ENCODE peak calls at places on chromosomes 6 and 20, in six cellular contexts. One of them, this sample, is unnamed.

GRCh38 chr6:28980797-28981390 is 24.2 kb downstream of the ZNF311 start:
- DNase-seq in spleen: peak; percentile 76
- DNase-seq in GM13977: peak; percentile 66
- DNase-seq in dorsolateral prefrontal cortex: no peak
- DNase-seq in progenitor cell of endocrine pancreas: peak; percentile 63
- DNase-seq in fibroblast of mammary gland: peak; percentile 82
- DNase-seq in this sample: peak; percentile 69

GRCh38 chr6:87716928-87717655 is 15.1 kb upstream of the AKIRIN2 start:
- DNase-seq in fibroblast of mammary gland: no peak
- DNase-seq in dorsolateral prefrontal cortex: no peak
- DNase-seq in GM13977: no peak
- DNase-seq in spleen: no peak
- DNase-seq in progenitor cell of endocrine pancreas: no peak
- DNase-seq in this sample: no peak

GRCh38 chr6:149458196-149458595 is 26.6 kb downstream of the ZC3H12D start:
- DNase-seq in fibroblast of mammary gland: peak; percentile 27
- DNase-seq in progenitor cell of endocrine pancreas: no peak
- DNase-seq in GM13977: no peak
- DNase-seq in spleen: peak; percentile 21
- DNase-seq in dorsolateral prefrontal cortex: peak; percentile 29
- DNase-seq in this sample: no peak

GRCh38 chr20:48314925-48315592 is 512.7 kb downstream of the PREX1 start:
- DNase-seq in spleen: no peak
- DNase-seq in progenitor cell of endocrine pancreas: no peak
- DNase-seq in GM13977: no peak
- DNase-seq in fibroblast of mammary gland: no peak
- DNase-seq in dorsolateral prefrontal cortex: no peak
- DNase-seq in this sample: no peak

GRCh38 chr6:170371588-170371987 is 65.0 kb downstream of the FAM120B start:
- DNase-seq in GM13977: no peak
- DNase-seq in dorsolateral prefrontal cortex: peak; percentile 66
- DNase-seq in progenitor cell of endocrine pancreas: no peak
- DNase-seq in fibroblast of mammary gland: no peak
- DNase-seq in spleen: no peak
- DNase-seq in this sample: peak; percentile 48

GRCh38 chr20:20732641-20733040 is 20.2 kb upstream of the RALGAPA2 start:
- DNase-seq in fibroblast of mammary gland: no peak
- DNase-seq in progenitor cell of endocrine pancreas: no peak
- DNase-seq in dorsolateral prefrontal cortex: no peak
- DNase-seq in GM13977: no peak
- DNase-seq in spleen: no peak
- DNase-seq in this sample: no peak

GRCh38 chr6:34030831-34031566 is 114.9 kb downstream of the GRM4 start:
- DNase-seq in dorsolateral prefrontal cortex: no peak
- DNase-seq in spleen: no peak
- DNase-seq in fibroblast of mammary gland: no peak
- DNase-seq in progenitor cell of endocrine pancreas: no peak
- DNase-seq in GM13977: no peak
- DNase-seq in this sample: no peak

GRCh38 chr20:32680544-32681174 is 6.9 kb upstream of the C20orf203 start:
- DNase-seq in spleen: no peak
- DNase-seq in GM13977: no peak
- DNase-seq in dorsolateral prefrontal cortex: no peak
- DNase-seq in progenitor cell of endocrine pancreas: no peak
- DNase-seq in fibroblast of mammary gland: no peak
- DNase-seq in this sample: no peak

GRCh38 chr6:139988702-139989101 is 614.3 kb upstream of the CITED2 start:
- DNase-seq in spleen: no peak
- DNase-seq in GM13977: no peak
- DNase-seq in fibroblast of mammary gland: peak; percentile 38
- DNase-seq in dorsolateral prefrontal cortex: no peak
- DNase-seq in progenitor cell of endocrine pancreas: no peak
- DNase-seq in this sample: no peak

GRCh38 chr6:150711584-150712501 is 112.2 kb downstream of the PLEKHG1 start:
- DNase-seq in dorsolateral prefrontal cortex: no peak
- DNase-seq in spleen: no peak
- DNase-seq in fibroblast of mammary gland: no peak
- DNase-seq in GM13977: no peak
- DNase-seq in progenitor cell of endocrine pancreas: no peak
- DNase-seq in this sample: no peak

GRCh38 chr6:3384346-3385143 is 72.3 kb downstream of the SLC22A23 start:
- DNase-seq in fibroblast of mammary gland: no peak
- DNase-seq in dorsolateral prefrontal cortex: no peak
- DNase-seq in progenitor cell of endocrine pancreas: no peak
- DNase-seq in GM13977: no peak
- DNase-seq in spleen: no peak
- DNase-seq in this sample: no peak

GRCh38 chr6:3209114-3210023 is 18.1 kb downstream of the TUBB2B start:
- DNase-seq in dorsolateral prefrontal cortex: no peak
- DNase-seq in spleen: no peak
- DNase-seq in fibroblast of mammary gland: peak; percentile 98
- DNase-seq in GM13977: no peak
- DNase-seq in progenitor cell of endocrine pancreas: no peak
- DNase-seq in this sample: peak; percentile 49

GRCh38 chr6:35061651-35062410 is 79.3 kb downstream of the TCP11 start:
- DNase-seq in GM13977: no peak
- DNase-seq in dorsolateral prefrontal cortex: no peak
- DNase-seq in spleen: peak; percentile 43
- DNase-seq in progenitor cell of endocrine pancreas: no peak
- DNase-seq in fibroblast of mammary gland: peak; percentile 7
- DNase-seq in this sample: no peak

GRCh38 chr6:21396313-21396712 is 197.2 kb upstream of the SOX4 start:
- DNase-seq in fibroblast of mammary gland: peak; percentile 79
- DNase-seq in dorsolateral prefrontal cortex: no peak
- DNase-seq in spleen: no peak
- DNase-seq in progenitor cell of endocrine pancreas: no peak
- DNase-seq in GM13977: no peak
- DNase-seq in this sample: no peak

GRCh38 chr6:107600936-107601335 is 111.0 kb downstream of the SOBP start:
- DNase-seq in fibroblast of mammary gland: peak; percentile 12
- DNase-seq in progenitor cell of endocrine pancreas: no peak
- DNase-seq in spleen: no peak
- DNase-seq in GM13977: no peak
- DNase-seq in dorsolateral prefrontal cortex: no peak
- DNase-seq in this sample: no peak

GRCh38 chr6:22380236-22380635 is 83.4 kb upstream of the PRL start:
- DNase-seq in GM13977: no peak
- DNase-seq in progenitor cell of endocrine pancreas: no peak
- DNase-seq in spleen: no peak
- DNase-seq in dorsolateral prefrontal cortex: no peak
- DNase-seq in fibroblast of mammary gland: no peak
- DNase-seq in this sample: no peak

DNA sequence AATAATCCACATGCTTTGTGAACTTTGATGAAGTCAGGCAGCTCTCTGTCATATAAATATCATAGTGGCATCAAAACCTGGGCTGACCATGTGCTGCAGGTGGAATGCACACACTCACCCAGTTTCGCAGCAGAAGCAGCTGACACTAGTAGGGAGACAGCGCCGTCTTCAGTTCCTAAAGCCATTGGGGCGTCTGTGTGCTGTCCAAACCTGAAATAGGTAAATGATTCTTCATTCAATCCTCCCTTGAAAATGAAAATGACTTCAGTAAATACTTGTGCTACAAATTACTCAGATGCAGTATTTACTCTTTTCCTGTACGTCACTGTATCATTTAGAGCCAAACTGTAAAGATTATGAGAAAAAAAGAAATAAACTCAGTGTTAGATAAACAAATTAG is 127.5 kb downstream of the EYA4 start:
- DNase-seq in dorsolateral prefrontal cortex: no peak
- DNase-seq in progenitor cell of endocrine pancreas: no peak
- DNase-seq in GM13977: no peak
- DNase-seq in fibroblast of mammary gland: no peak
- DNase-seq in spleen: no peak
- DNase-seq in this sample: no peak
- TF ChIP-seq CTCF in dorsolateral prefrontal cortex: no peak
- TF ChIP-seq CTCF in progenitor cell of endocrine pancreas: no peak
- TF ChIP-seq CTCF in GM13977: no peak
- TF ChIP-seq CTCF in fibroblast of mammary gland: peak; percentile 6
- TF ChIP-seq CTCF in spleen: no peak
- TF ChIP-seq CTCF in this sample: no peak

GRCh38 chr20:34820805-34821578 is 4.5 kb downstream of the NCOA6 start:
- DNase-seq in GM13977: no peak
- DNase-seq in spleen: no peak
- DNase-seq in fibroblast of mammary gland: no peak
- DNase-seq in progenitor cell of endocrine pancreas: no peak
- DNase-seq in dorsolateral prefrontal cortex: no peak
- DNase-seq in this sample: no peak
- TF ChIP-seq CTCF in GM13977: no peak
- TF ChIP-seq CTCF in spleen: no peak
- TF ChIP-seq CTCF in fibroblast of mammary gland: no peak
- TF ChIP-seq CTCF in progenitor cell of endocrine pancreas: no peak
- TF ChIP-seq CTCF in dorsolateral prefrontal cortex: no peak
- TF ChIP-seq CTCF in this sample: no peak

GRCh38 chr6:71287926-71288227 is 734 bp upstream of the OGFRL1 start:
- DNase-seq in dorsolateral prefrontal cortex: no peak
- DNase-seq in progenitor cell of endocrine pancreas: no peak
- DNase-seq in spleen: no peak
- DNase-seq in fibroblast of mammary gland: peak; percentile 58
- DNase-seq in GM13977: no peak
- DNase-seq in this sample: no peak

GRCh38 chr6:71289039-71289801 is 609 bp downstream of the OGFRL1 start:
- DNase-seq in dorsolateral prefrontal cortex: no peak
- DNase-seq in GM13977: no peak
- DNase-seq in progenitor cell of endocrine pancreas: peak; percentile 50
- DNase-seq in spleen: peak; percentile 94
- DNase-seq in fibroblast of mammary gland: peak; percentile 37
- DNase-seq in this sample: peak; percentile 57

GRCh38 chr6:71287038-71287437 is 1.6 kb upstream of the OGFRL1 start:
- DNase-seq in GM13977: no peak
- DNase-seq in spleen: peak; percentile 73
- DNase-seq in fibroblast of mammary gland: peak; percentile 74
- DNase-seq in progenitor cell of endocrine pancreas: no peak
- DNase-seq in dorsolateral prefrontal cortex: no peak
- DNase-seq in this sample: no peak

GRCh38 chr6:71289802-71290175 is 1.2 kb downstream of the OGFRL1 start:
- DNase-seq in fibroblast of mammary gland: no peak
- DNase-seq in progenitor cell of endocrine pancreas: no peak
- DNase-seq in spleen: no peak
- DNase-seq in GM13977: no peak
- DNase-seq in dorsolateral prefrontal cortex: no peak
- DNase-seq in this sample: no peak

DNA sequence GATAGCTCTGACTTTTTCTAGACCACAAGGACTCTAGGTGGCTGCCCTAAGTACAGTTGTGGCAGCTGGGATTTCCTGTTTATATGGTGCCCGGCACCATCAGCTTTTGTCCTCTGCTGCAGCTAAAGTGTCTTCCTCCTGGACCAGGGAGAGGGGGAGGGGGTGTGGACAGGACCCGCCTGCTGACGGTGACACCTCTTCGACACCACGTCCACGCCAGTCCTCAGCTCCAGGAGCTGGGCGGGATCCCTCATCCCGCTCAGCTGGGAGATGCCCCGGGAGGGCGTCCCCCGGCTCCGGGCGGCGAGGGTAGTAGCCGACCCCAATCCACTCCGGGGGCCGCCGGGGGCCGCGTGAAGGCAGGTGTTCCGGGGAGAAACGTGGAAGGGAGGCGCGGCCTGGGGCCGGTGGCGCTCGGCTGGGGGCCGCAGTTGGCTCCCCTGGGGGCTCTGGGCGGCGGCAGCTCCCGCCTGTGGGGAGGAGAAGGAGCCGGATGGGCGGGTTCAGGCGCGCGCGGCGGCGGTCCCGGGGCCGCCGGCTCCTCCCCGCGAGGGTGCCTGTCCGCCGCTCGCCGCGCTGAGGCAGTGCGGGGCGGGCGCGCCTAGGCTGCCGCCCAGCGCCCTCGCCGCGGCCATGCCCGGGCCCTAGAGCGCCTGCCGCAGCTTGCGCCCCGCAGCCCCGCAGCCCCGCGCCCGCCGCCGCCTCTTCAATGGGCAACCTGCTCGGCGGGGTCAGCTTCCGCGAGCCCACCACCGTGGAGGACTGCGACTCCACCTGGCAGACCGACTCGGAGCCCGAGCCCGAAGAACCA is at the start of gene OGFRL1:
- DNase-seq in spleen: peak; percentile 97
- DNase-seq in fibroblast of mammary gland: peak; percentile 57
- DNase-seq in GM13977: peak; percentile 87
- DNase-seq in dorsolateral prefrontal cortex: peak; percentile 79
- DNase-seq in progenitor cell of endocrine pancreas: peak; percentile 58
- DNase-seq in this sample: peak; percentile 81
- TF ChIP-seq CTCF in spleen: peak; percentile 13
- TF ChIP-seq CTCF in fibroblast of mammary gland: no peak
- TF ChIP-seq CTCF in GM13977: no peak
- TF ChIP-seq CTCF in dorsolateral prefrontal cortex: peak; percentile 19
- TF ChIP-seq CTCF in progenitor cell of endocrine pancreas: no peak
- TF ChIP-seq CTCF in this sample: no peak

GRCh38 chr6:157226026-157226639 is 97.2 kb downstream of the TMEM242 start:
- DNase-seq in progenitor cell of endocrine pancreas: no peak
- DNase-seq in dorsolateral prefrontal cortex: no peak
- DNase-seq in spleen: no peak
- DNase-seq in fibroblast of mammary gland: peak; percentile 75
- DNase-seq in GM13977: no peak
- DNase-seq in this sample: no peak

GRCh38 chr6:157228421-157229218 is 94.7 kb downstream of the TMEM242 start:
- DNase-seq in spleen: peak; percentile 74
- DNase-seq in progenitor cell of endocrine pancreas: no peak
- DNase-seq in fibroblast of mammary gland: no peak
- DNase-seq in GM13977: no peak
- DNase-seq in dorsolateral prefrontal cortex: peak; percentile 84
- DNase-seq in this sample: peak; percentile 80

GRCh38 chr6:157226761-157227160 is 96.6 kb downstream of the TMEM242 start:
- DNase-seq in GM13977: no peak
- DNase-seq in progenitor cell of endocrine pancreas: no peak
- DNase-seq in spleen: no peak
- DNase-seq in fibroblast of mammary gland: no peak
- DNase-seq in dorsolateral prefrontal cortex: peak; percentile 32
- DNase-seq in this sample: no peak

GRCh38 chr6:157229219-157229607 is 94.1 kb downstream of the TMEM242 start:
- DNase-seq in spleen: no peak
- DNase-seq in dorsolateral prefrontal cortex: peak; percentile 19
- DNase-seq in progenitor cell of endocrine pancreas: no peak
- DNase-seq in GM13977: no peak
- DNase-seq in fibroblast of mammary gland: no peak
- DNase-seq in this sample: no peak

DNA sequence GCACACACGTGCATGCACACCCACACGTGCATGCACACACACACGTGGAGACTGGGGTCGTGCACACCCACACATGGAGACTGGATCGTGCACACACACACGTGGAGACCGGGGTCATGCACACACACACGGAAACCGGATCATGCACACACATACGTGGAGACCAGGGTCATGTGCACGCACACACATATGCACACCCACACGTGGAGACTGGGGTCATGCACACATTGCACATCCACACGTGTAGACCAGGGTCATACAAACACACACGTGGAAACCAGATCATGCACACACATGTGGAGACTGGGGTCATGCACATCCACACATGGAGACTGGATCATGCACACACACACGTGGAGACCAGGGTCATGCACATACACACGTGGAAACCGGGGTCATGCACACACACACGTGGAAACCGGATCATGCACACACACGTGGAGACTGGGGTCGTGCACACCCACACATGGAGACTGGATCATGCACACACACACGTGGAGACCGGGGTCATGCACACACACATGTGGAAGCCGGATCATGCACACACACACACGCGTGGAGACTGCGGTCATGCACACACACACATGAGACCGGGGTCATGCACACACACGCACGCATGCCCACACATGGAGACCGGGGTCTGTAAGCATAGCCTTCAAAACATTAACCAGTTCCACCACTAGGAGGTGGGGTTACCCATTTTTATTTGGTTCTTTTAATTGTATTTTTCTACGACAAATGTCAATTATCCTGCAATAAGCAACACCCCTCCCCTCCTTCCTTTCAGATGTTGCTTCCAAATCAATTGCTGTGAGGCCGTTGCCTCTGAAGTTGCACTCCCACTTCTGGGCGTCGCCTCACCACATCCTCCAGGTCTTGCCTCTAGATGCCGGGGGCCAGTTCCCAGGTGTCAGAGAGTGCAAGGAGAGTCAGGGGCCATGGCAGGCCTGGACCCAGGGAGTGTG is 95.8 kb downstream of the TMEM242 start:
- DNase-seq in progenitor cell of endocrine pancreas: no peak
- DNase-seq in dorsolateral prefrontal cortex: peak; percentile 33
- DNase-seq in fibroblast of mammary gland: peak; percentile 41
- DNase-seq in spleen: no peak
- DNase-seq in GM13977: no peak
- DNase-seq in this sample: no peak
- TF ChIP-seq CTCF in progenitor cell of endocrine pancreas: peak; percentile 34
- TF ChIP-seq CTCF in dorsolateral prefrontal cortex: peak; percentile 17
- TF ChIP-seq CTCF in fibroblast of mammary gland: peak; percentile 41
- TF ChIP-seq CTCF in spleen: peak; percentile 25
- TF ChIP-seq CTCF in GM13977: peak; percentile 14
- TF ChIP-seq CTCF in this sample: peak; percentile 53